ENCODE peak calls at places on chromosomes 3 and 15, in six cellular contexts. M is H1, C is K562, Z is SK-N-SH, J is HepG2, L is HCT116. U is an unnamed sample.

GRCh38 chr15:57033715-57034439 is 115.4 kb downstream of the TCF12 start:
- DNase-seq in L (no peak), C (no peak), M (no peak), Z (no peak), J (peak; percentile 72), U (no peak)

GRCh38 chr15:51093865-51094605 is 671 bp downstream of the TNFAIP8L3 start:
- DNase-seq in J (peak; percentile 40), Z (peak; percentile 62), M (peak; percentile 64), L (no peak), C (no peak), U (no peak)

GRCh38 chr3:154243353-154243752 is 80.9 kb downstream of the DHX36 start:
- DNase-seq in J (no peak), L (no peak), C (no peak), M (no peak), Z (no peak), U (no peak)

GRCh38 chr3:37493485-37494080 is 319.2 kb upstream of the LRRFIP2 start:
- DNase-seq in Z (no peak), J (no peak), M (no peak), L (no peak), C (no peak), U (no peak)

GRCh38 chr3:9732080-9732752 is 681 bp downstream of the BRPF1 start:
- DNase-seq in C (peak; percentile 39), L (no peak), Z (no peak), M (peak; percentile 54), J (no peak), U (no peak)

GRCh38 chr15:70480196-70480856 is 283.0 kb downstream of the UACA start:
- DNase-seq in M (no peak), L (no peak), C (no peak), J (no peak), Z (no peak), U (no peak)

GRCh38 chr3:133124511-133124910 is 86.3 kb downstream of the TMEM108 start:
- DNase-seq in L (no peak), J (no peak), M (no peak), C (peak; percentile 39), Z (peak; percentile 58), U (no peak)

GRCh38 chr15:67184208-67184925 is 70.1 kb downstream of the AAGAB start:
- DNase-seq in Z (no peak), C (no peak), M (no peak), L (no peak), J (no peak), U (no peak)

GRCh38 chr3:79846148-79846933 is 78.5 kb upstream of the ROBO1 start:
- DNase-seq in C (peak; percentile 13), M (peak; percentile 62), Z (no peak), L (no peak), J (peak; percentile 34), U (peak; percentile 22)

GRCh38 chr3:46417841-46418611 is 11.0 kb downstream of the CCRL2 start:
- DNase-seq in C (no peak), Z (no peak), M (no peak), L (no peak), J (no peak), U (peak; percentile 13)

GRCh38 chr15:44087578-44088190 is 107.4 kb downstream of the FRMD5 start:
- DNase-seq in L (peak; percentile 33), J (no peak), Z (no peak), M (no peak), C (no peak), U (no peak)

GRCh38 chr3:186612721-186613636 is at the start of gene AHSG:
- DNase-seq in J (peak; percentile 97), L (no peak), M (no peak), Z (no peak), C (no peak), U (no peak)

GRCh38 chr15:43517354-43518072 is at the start of gene MAP1A:
- DNase-seq in Z (peak; percentile 89), C (peak; percentile 84), M (peak; percentile 63), J (no peak), L (no peak), U (no peak)

GRCh38 chr3:172177046-172177445 is 137.7 kb downstream of the FNDC3B start:
- DNase-seq in M (no peak), Z (no peak), L (no peak), J (no peak), C (no peak), U (no peak)

GRCh38 chr3:63193647-63194046 is 84.5 kb upstream of the SYNPR start:
- DNase-seq in Z (peak; percentile 37), J (peak; percentile 6), L (peak; percentile 3), M (no peak), C (peak; percentile 5), U (peak; percentile 33)

GRCh38 chr3:124032351-124032880 is 40.5 kb upstream of the ROPN1 start:
- DNase-seq in Z (peak; percentile 73), L (no peak), M (no peak), C (peak; percentile 13), J (no peak), U (no peak)

GRCh38 chr3:194447161-194447560 is 39.6 kb downstream of the ATP13A3 start:
- DNase-seq in C (peak; percentile 30), M (no peak), Z (no peak), L (no peak), J (peak; percentile 67), U (no peak)

GRCh38 chr15:40301467-40302179 is 6.1 kb downstream of the PLCB2 start:
- DNase-seq in Z (peak; percentile 80), C (peak; percentile 66), L (no peak), M (peak; percentile 75), J (no peak), U (no peak)

GRCh38 chr15:92623435-92623834 is 32.1 kb downstream of the FAM174B start:
- DNase-seq in C (no peak), M (no peak), Z (no peak), J (no peak), L (no peak), U (no peak)

GRCh38 chr3:108001457-108001856 is 89.4 kb downstream of the CD47 start:
- DNase-seq in Z (no peak), L (no peak), C (no peak), J (no peak), M (no peak), U (no peak)

DNA sequence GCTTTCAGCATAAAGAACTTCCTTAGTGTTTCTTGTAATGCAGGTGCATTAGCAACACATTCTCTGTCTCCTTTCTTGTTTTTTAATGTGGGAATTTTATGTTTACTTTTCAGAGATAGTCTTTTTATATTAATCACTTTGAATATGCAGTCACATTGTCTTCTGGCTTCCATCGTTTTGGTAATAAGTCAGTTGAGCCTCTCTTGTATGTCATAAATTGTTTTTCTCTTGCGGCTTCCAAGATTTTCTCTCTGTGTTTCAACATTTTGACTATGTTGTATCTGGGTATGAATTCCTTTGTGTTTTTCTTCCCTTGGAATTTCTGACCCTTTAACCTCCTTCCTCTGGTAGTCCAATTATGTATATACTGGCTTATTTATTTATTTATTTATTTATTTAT is 25.3 kb downstream of the GABRG3 start:
- DNase-seq in Z (no peak), L (no peak), J (no peak), M (no peak), C (no peak), U (no peak)
- H3K9me3 ChIP-seq in Z (no peaks in the 10 kb centered on the region), L (peaks cover 9% of the 10 kb centered on the region), J (peaks cover 46% of the 10 kb centered on the region), M (no peaks in the 10 kb centered on the region), C (no peaks in the 10 kb centered on the region), U (no peaks in the 10 kb centered on the region)

GRCh38 chr3:57393957-57394356 is 101.5 kb upstream of the ASB14 start:
- DNase-seq in Z (no peak), C (no peak), J (no peak), L (no peak), M (no peak), U (no peak)
- TF ChIP-seq YY1 in Z (no peak), C (no peak), J (no peak), L (no peak), M (no peak), U (no peak)

DNA sequence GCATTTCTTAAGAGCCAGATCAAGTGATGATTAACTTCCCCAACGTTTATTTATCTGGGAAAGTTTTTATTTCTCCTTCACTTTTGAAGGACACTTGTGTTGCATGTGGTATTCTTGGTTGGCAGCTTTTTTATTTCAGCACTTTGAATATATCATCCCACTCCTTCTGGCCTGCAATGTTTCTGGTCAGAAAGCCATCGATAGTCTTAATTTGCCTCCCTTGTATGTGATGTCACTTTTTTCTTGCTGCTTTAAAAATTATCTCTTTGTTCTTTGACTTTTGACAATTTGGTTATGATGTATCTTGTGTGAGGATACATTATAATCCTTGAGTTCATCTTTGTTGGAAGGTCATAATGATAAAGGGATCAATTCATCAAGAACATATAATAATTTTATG is 503.2 kb downstream of the OTOL1 start:
- DNase-seq in J (no peak), L (no peak), Z (no peak), C (no peak), M (no peak), U (no peak)
- H3K9me3 ChIP-seq in J (peaks cover 79% of the 10 kb centered on the region), L (peaks cover 4% of the 10 kb centered on the region), Z (peaks cover 13% of the 10 kb centered on the region), C (peaks cover 2% of the 10 kb centered on the region), M (no peaks in the 10 kb centered on the region), U (peaks cover 12% of the 10 kb centered on the region)

DNA sequence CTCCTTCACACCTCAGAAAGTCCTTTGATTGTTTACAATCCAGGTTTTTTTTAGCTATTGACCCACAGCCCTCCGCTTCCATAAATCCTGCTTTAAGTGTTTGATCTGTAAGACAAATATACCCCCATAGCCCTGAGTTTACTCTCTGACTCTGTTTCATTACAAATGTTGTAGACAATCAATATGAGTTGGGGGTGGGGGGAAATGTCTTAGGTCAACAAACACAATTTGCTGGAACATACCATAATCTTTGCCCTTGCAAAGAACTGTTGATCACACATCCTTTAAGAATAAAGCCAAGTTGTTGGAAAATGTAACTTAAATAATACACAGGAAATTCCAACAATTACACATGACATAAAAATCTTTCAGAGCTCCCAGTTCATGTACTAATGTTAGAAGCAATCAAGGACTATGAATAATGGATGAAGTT is 301.8 kb upstream of the SEMA6D start:
- DNase-seq in Z (no peak), J (peak; percentile 4), M (no peak), L (no peak), C (no peak), U (no peak)
- TF ChIP-seq YY1 in Z (no peak), J (no peak), M (no peak), L (no peak), C (no peak), U (no peak)

GRCh38 chr3:38773528-38773927 is 42.5 kb downstream of the SCN10A start:
- DNase-seq in L (no peak), M (no peak), Z (no peak), J (no peak), C (no peak), U (no peak)
- H3K9me3 ChIP-seq in L (no peaks in the 10 kb centered on the region), M (no peaks in the 10 kb centered on the region), Z (no peaks in the 10 kb centered on the region), J (no peaks in the 10 kb centered on the region), C (no peaks in the 10 kb centered on the region), U (no peaks in the 10 kb centered on the region)

DNA sequence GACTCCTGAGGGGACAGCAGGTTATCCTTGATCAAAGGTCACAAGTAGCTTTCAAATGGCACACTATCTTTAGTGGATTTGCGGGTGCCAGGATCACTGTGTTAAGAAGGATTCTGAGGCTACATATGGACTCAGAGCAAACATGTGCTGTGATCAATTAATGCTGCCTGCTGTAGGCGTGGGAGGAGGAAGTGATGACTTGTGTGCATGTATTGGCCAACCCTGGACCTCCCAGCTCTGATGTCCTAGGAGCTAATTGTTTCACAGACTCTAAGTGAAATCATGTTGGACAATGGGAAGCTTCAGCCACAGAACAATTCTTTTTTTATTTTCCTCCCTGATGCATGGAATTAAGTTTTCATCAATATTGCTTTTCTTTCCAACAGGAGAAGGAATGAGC is 24.4 kb downstream of the FAH start:
- DNase-seq in Z (no peak), C (no peak), J (no peak), L (no peak), M (no peak), U (no peak)
- TF ChIP-seq YY1 in Z (no peak), C (no peak), J (no peak), L (no peak), M (no peak), U (no peak)